ENCODE peak calls at places on chromosomes 2 and 18, in ten cellular contexts. T is mammary epithelial cell, V is esophagus muscularis mucosa, U is astrocyte, W is neural progenitor cell, R is osteoblast, B is IMR-90, A is coronary artery, J is astrocyte of the spinal cord, S is stomach. M is an unnamed sample.

GRCh38 chr2:228181098-228182019 is at the start of gene SPHKAP:
- DNase-seq in B (no peak), S (no peak), A (no peak), W (peak; percentile 60), R (peak; percentile 26), V (no peak), J (no peak), U (no peak), T (no peak), M (no peak)

GRCh38 chr2:196200557-196200956 is 29.2 kb upstream of the STK17B start:
- DNase-seq in T (no peak), V (no peak), A (no peak), W (no peak), S (no peak), B (no peak), R (no peak), J (no peak), U (no peak), M (no peak)

GRCh38 chr2:58120626-58121229 is 74.1 kb downstream of the VRK2 start:
- DNase-seq in T (no peak), B (no peak), A (no peak), R (no peak), W (no peak), U (no peak), S (no peak), J (no peak), V (no peak), M (no peak)

GRCh38 chr2:48900321-48901014 is 144.9 kb upstream of the LHCGR start:
- DNase-seq in V (no peak), J (no peak), W (peak; percentile 9), A (no peak), B (no peak), S (no peak), U (peak; percentile 2), T (no peak), R (peak; percentile 57), M (no peak)

GRCh38 chr2:176653856-176654443 is 384.7 kb downstream of the MTX2 start:
- DNase-seq in W (peak; percentile 81), U (peak; percentile 46), V (no peak), A (no peak), S (peak; percentile 39), J (peak; percentile 75), B (peak; percentile 55), R (peak; percentile 64), T (peak; percentile 67), M (peak; percentile 14)

GRCh38 chr2:70982971-70983370 is 4.5 kb downstream of the ANKRD53 start:
- DNase-seq in U (no peak), B (no peak), J (no peak), A (peak; percentile 53), S (no peak), W (no peak), R (peak; percentile 35), T (no peak), V (no peak), M (no peak)

GRCh38 chr18:42784612-42785011 is 330.9 kb downstream of the RIT2 start:
- DNase-seq in W (no peak), R (no peak), S (no peak), T (no peak), A (no peak), J (no peak), B (no peak), U (peak; percentile 31), V (no peak), M (no peak)

GRCh38 chr18:45951021-45951714 is 16.0 kb downstream of the EPG5 start:
- DNase-seq in V (no peak), U (peak; percentile 87), W (no peak), S (no peak), R (peak; percentile 6), B (peak; percentile 90), A (no peak), T (peak; percentile 86), J (peak; percentile 75), M (no peak)

GRCh38 chr2:177265386-177265690 is 811 bp upstream of the NFE2L2 start:
- DNase-seq in A (no peak), W (no peak), J (peak; percentile 66), T (no peak), B (peak; percentile 59), V (no peak), U (no peak), R (no peak), S (no peak), M (peak; percentile 57)

GRCh38 chr2:222939979-222940378 is 79.1 kb downstream of the ACSL3 start:
- DNase-seq in V (no peak), W (no peak), A (no peak), J (no peak), T (no peak), R (no peak), U (no peak), B (no peak), S (no peak), M (no peak)

GRCh38 chr18:28041366-28041765 is 135.6 kb downstream of the CDH2 start:
- DNase-seq in U (peak; percentile 83), A (no peak), V (no peak), R (peak; percentile 11), T (no peak), S (no peak), B (peak; percentile 53), J (peak; percentile 82), W (peak; percentile 87), M (no peak)

GRCh38 chr2:42770288-42771131 is 6.6 kb upstream of the OXER1 start:
- DNase-seq in B (peak; percentile 37), R (peak; percentile 94), V (no peak), S (peak; percentile 25), T (peak; percentile 4), U (peak; percentile 37), A (peak; percentile 70), J (peak; percentile 30), W (peak; percentile 86), M (no peak)

GRCh38 chr18:26268454-26268853 is 42.2 kb downstream of the TAF4B start:
- DNase-seq in J (no peak), T (peak; percentile 80), A (no peak), S (no peak), R (no peak), W (no peak), V (no peak), B (no peak), U (no peak), M (no peak)

GRCh38 chr18:22040527-22040926 is 128.9 kb upstream of the GATA6 start:
- DNase-seq in U (no peak), R (no peak), A (no peak), T (no peak), V (no peak), J (no peak), B (no peak), S (peak; percentile 67), W (no peak), M (no peak)
- H3K4me3 ChIP-seq in U (no peak overlapping the region), R (no peak overlapping the region), A (no peak overlapping the region), T (no peak overlapping the region), V (no peak overlapping the region), J (no peak overlapping the region), B (no peak overlapping the region), S (no peak overlapping the region), W (no peak overlapping the region), M (no peak overlapping the region)

DNA sequence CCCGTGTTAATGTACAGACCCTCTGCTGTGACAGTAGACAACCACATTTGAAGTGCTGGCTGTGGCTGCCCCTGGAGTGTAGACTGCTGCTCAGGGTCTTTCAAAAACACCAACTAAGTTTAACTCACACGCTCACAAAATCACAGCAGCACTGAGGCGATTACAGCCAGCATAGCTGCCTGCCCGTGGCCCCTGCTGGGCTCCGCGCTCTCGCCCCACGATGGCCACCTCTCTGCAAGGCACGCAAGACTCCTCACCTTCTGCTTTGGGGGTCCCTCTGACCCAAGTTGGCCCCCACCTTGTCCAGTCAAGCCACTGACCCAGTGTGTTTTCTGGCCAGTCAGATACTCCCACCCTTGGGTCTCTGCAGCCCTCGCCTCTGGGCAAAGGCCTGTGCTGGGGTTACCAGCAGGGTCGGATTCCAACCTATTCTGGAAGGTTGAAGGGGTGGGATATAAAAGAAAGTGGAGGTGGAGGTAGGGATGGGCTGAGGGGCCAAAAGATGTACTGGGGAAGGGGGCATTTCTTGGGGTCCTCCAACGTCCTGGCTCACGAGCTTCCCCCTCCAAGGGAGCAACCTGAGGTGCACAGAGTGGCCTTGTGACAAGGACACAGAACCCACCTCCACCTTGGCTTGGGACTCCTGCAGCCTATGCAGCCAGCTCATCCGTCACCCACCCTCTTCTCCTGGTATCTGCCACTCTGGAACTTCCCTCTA is 2.9 kb upstream of the B3GNT7 start:
- DNase-seq in W (no peak), T (no peak), B (no peak), A (no peak), R (peak; percentile 81), J (no peak), U (no peak), S (no peak), V (no peak), M (no peak)
- H3K4me3 ChIP-seq in W (no peak overlapping the region), T (no peak overlapping the region), B (no peak overlapping the region), A (no peak overlapping the region), R (no peak overlapping the region), J (no peak overlapping the region), U (no peak overlapping the region), S (no peak overlapping the region), V (no peak overlapping the region), M (no peak overlapping the region)

DNA sequence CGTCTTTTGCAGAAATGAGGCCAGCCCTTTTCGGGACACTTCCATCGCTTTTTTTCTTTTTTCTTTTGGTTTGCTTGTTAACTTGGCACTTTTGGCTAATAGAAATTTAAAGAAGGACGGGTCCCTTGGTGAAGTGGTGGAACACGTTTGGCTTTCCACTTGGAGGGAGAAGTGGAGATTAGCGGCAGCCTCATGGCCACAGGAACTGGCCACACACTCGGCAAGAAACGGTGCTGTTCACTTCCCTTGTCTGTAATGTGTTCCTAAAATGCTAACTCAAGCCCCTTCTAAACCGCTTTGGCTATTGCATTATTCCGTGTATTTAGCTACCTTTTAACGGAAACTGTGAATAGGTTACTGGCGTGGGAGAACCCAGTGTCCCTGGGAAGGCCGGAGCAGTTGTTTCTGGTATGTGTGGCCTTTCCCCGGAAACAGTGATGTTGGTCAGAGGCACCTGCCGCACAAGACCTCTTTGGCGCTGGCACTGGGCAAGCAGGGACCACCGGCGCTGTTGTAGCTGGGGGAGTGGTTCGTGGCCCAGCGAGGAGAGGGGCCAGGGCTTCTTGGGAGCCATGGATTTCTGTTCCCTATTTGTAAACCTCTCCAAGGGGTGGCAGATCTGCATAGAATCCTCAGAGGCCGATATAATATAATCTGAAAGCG is 981 bp downstream of the RAMP1 start:
- DNase-seq in R (peak; percentile 57), A (no peak), W (no peak), B (no peak), V (peak; percentile 91), U (no peak), J (no peak), T (no peak), S (no peak), M (no peak)
- H3K4me3 ChIP-seq in R (peak overlapping the region; percentile 72), A (peak overlapping the region; percentile 84), W (peak overlapping the region; percentile 45), B (peak overlapping the region; percentile 42), V (peak overlapping the region; percentile 64), U (peak overlapping the region; percentile 47), J (peak overlapping the region; percentile 39), T (no peak overlapping the region), S (peak overlapping the region; percentile 62), M (peak overlapping the region; percentile 48)

DNA sequence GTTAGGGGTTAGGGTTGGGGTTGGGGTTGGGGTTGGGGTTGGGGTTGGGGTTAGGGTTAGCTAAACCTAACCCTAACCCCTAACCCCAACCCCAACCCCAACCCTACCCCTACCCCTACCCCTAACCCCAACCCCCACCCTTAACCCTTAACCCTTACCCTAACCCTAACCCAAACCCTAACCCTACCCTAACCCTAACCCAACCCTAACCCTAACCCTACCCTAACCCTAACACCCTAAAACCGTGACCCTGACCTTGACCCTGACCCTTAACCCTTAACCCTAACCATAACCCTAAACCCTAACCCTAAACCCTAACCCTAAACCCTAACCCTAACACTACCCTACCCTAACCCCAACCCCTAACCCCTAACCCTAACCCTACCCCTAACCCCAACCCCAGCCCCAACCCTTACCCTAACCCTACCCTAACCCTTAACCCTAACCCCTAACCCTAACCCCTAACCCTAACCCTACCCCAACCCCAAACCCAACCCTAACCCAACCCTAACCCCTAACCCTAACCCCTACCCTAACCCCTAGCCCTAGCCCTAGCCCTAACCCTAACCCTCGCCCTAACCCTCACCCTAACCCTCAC is 24.1 kb upstream of the RABL2A start:
- DNase-seq in R (no peak), S (no peak), A (no peak), B (no peak), J (no peak), V (no peak), W (no peak), U (no peak), T (no peak), M (no peak)
- H3K4me3 ChIP-seq in R (peak overlapping the region; percentile 74), S (peak overlapping the region; percentile 63), A (peak overlapping the region; percentile 73), B (peak overlapping the region; percentile 81), J (peak overlapping the region; percentile 54), V (peak overlapping the region; percentile 90), W (peak overlapping the region; percentile 57), U (peak overlapping the region; percentile 63), T (peak overlapping the region; percentile 54), M (peak overlapping the region; percentile 45)